ENCODE peak calls at places on chromosomes 5 and 9, in five cellular contexts. X is astrocyte of the cerebellum, T is hepatocyte, S is AG09309, H is stomach. O is an unnamed sample.

GRCh38 chr9:136511670-136512592 is 29.1 kb upstream of the SEC16A start:
- DNase-seq in X (no peak), T (no peak), S (no peak), H (no peak), O (no peak)

GRCh38 chr5:144289277-144289676 is 118.6 kb downstream of the KCTD16 start:
- DNase-seq in S (no peak), T (no peak), X (no peak), H (no peak), O (no peak)

GRCh38 chr9:137150485-137151060 is 11.6 kb downstream of the GRIN1 start:
- DNase-seq in H (peak; percentile 67), S (no peak), T (no peak), X (no peak), O (no peak)

GRCh38 chr5:65928341-65928752 is 2.0 kb downstream of the ERBIN start:
- DNase-seq in S (no peak), T (no peak), H (no peak), X (no peak), O (no peak)

GRCh38 chr9:131728961-131729360 is 10.9 kb downstream of the RAPGEF1 start:
- DNase-seq in X (no peak), H (no peak), S (no peak), T (no peak), O (no peak)

GRCh38 chr9:15543033-15543791 is 9.6 kb upstream of the CCDC171 start:
- DNase-seq in X (no peak), T (peak; percentile 16), H (no peak), S (no peak), O (no peak)

GRCh38 chr9:123548749-123549545 is 192.9 kb downstream of the CRB2 start:
- DNase-seq in X (no peak), H (no peak), S (no peak), T (no peak), O (no peak)

GRCh38 chr5:98454904-98455303 is 318.6 kb upstream of the RGMB start:
- DNase-seq in H (no peak), X (peak; percentile 75), T (no peak), S (peak; percentile 91), O (peak; percentile 89)

GRCh38 chr5:154395407-154396106 is 50.2 kb upstream of the SAP30L start:
- DNase-seq in S (no peak), T (no peak), X (peak; percentile 38), H (peak; percentile 65), O (no peak)

DNA sequence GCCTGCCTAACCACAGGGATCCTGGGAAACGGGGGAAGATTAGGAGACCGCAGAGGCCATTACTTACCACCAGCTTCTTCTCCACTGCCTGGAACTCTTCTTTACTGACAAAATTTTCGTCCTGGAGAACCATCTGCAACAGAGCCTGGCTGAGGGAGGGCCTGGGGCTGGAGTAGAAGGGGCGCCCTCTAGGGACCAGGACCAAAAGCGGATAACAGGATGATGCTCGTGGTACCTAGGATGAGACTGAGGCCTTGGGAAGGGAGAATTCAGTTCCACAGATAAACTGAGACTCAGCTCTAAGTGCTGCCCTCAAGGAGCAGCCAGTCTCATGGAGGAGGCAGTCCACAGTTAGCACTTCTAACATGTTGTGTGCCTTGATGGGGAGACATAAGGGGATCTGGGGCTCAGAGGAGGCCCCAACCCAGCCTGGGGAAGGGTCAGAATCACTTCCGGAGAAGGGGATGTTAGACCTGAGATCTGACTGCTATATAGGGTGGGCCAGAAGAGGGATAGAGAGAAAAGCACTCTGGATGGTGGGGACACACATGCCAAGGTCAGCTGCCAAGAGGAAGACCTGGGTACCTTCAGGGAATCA is 1.2 kb downstream of the SPATA24 start:
- DNase-seq in X (no peak), S (no peak), H (no peak), T (no peak), O (no peak)
- H3K4me3 ChIP-seq in X (no peak overlapping the region), S (no peak overlapping the region), H (no peak overlapping the region), T (no peak overlapping the region), O (peak overlapping the region; percentile 56)

GRCh38 chr5:68270576-68270975 is 55.0 kb downstream of the PIK3R1 start:
- DNase-seq in S (no peak), X (no peak), T (no peak), H (no peak), O (no peak)

GRCh38 chr5:68267044-68267443 is 51.5 kb downstream of the PIK3R1 start:
- DNase-seq in T (no peak), H (no peak), X (no peak), S (no peak), O (no peak)

GRCh38 chr5:68269820-68270219 is 54.3 kb downstream of the PIK3R1 start:
- DNase-seq in H (no peak), X (no peak), T (no peak), S (no peak), O (no peak)

GRCh38 chr5:68266457-68266856 is 50.9 kb downstream of the PIK3R1 start:
- DNase-seq in T (no peak), S (no peak), H (no peak), X (no peak), O (no peak)

GRCh38 chr5:68268363-68269130 is 53.0 kb downstream of the PIK3R1 start:
- DNase-seq in S (no peak), T (no peak), X (no peak), H (no peak), O (no peak)
- TF ChIP-seq CTCF in S (no peak), T (no peak), X (no peak), H (no peak), O (no peak)

GRCh38 chr5:175868348-175868723 is 3.0 kb upstream of the CPLX2 start:
- DNase-seq in T (no peak), S (no peak), X (no peak), H (no peak), O (no peak)

GRCh38 chr5:175873090-175873454 is 1.7 kb downstream of the CPLX2 start:
- DNase-seq in H (no peak), X (no peak), S (no peak), T (peak; percentile 18), O (no peak)

GRCh38 chr5:175868996-175869638 is 2.3 kb upstream of the CPLX2 start:
- DNase-seq in X (no peak), T (no peak), H (no peak), S (no peak), O (no peak)

GRCh38 chr5:175872287-175873089 is 1.1 kb downstream of the CPLX2 start:
- DNase-seq in H (no peak), X (no peak), S (no peak), T (no peak), O (no peak)

DNA sequence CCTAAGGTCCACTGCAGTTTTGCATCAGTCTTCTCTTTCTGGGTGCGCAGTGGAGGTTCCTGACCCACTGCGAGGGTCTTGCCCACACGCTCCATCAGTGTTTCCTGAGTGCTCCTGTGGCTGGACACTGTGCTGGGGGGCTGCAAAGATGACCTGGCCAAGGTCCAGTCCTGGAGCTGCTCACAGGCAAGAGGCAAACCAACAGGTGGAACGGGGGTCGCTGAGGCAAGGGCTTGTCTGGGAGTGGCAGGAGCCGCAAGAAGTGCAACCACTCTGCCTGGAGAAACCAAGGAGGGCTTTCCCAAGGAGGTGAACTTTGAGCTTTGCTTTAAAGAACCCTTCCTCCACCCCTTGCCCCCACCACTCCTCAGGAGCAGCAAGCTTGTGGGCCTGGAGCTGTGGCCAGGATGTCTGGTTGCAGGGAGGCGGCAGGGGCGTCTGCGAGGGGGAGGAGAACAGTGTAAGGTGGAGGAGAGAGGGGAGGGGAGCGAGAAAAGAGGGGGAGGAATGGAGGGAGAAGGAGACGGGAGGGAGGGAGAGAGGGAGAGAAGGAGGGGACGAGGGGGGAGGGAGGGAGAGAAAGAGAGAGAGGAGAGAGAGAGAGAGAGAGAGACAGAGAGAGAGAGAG is 444 bp upstream of the CPLX2 start:
- DNase-seq in T (no peak), X (no peak), H (no peak), S (no peak), O (no peak)
- H3K4me3 ChIP-seq in T (no peak overlapping the region), X (no peak overlapping the region), H (no peak overlapping the region), S (no peak overlapping the region), O (no peak overlapping the region)

DNA sequence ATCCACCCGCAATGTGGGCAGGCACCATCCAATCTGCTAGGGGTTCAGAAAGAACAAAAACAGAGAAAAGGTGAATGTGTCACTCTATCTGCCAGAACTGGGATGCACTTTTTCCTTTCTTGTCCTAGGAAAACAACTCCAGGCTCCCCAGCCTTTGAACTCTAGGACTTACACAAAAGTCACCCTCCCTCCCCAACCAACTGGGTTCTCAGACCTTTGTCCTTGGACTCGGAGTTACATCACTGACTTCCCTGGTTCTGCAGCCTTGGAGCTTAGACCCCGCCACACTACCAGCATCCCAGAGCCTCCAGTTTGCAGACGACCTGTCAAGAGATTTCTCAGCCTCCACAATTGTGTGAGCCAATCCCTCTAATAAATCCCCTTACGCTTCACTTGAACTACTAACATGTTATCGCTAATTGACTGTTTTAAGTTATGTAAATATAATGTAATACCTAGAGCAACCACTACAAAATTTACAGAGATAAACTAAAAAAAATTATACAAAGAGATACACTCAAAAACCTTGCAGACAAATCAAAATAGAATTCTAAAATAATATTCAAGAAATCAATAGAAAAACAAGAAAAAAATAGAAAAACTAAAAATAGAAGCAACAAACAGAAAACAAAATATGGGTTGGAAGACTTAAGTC is 5.3 kb upstream of the UBLCP1 start:
- DNase-seq in X (no peak), S (no peak), T (peak; percentile 8), H (no peak), O (no peak)
- TF ChIP-seq CTCF in X (no peak), S (no peak), T (no peak), H (no peak), O (no peak)

DNA sequence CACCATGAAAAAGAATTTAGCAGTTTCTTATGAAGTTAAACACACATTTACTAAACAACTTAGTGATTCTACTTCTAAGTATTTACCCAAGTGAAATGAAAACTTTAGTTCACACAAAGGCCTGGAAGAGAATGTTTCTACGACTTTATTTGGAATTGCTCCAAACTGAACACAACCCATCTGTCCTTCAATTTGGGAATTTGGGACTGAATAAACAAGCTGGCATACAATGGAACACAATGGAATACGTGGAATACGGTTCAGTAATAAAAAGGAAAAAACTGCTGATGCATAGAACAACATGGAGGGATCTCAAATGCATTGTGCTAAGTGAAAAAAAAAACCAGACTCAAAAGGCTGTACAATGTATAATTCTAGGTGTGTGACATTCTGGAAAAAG is 44.6 kb upstream of the BASP1 start:
- DNase-seq in X (no peak), T (no peak), H (no peak), S (no peak), O (no peak)
- H3K4me3 ChIP-seq in X (no peak overlapping the region), T (no peak overlapping the region), H (no peak overlapping the region), S (no peak overlapping the region), O (no peak overlapping the region)

DNA sequence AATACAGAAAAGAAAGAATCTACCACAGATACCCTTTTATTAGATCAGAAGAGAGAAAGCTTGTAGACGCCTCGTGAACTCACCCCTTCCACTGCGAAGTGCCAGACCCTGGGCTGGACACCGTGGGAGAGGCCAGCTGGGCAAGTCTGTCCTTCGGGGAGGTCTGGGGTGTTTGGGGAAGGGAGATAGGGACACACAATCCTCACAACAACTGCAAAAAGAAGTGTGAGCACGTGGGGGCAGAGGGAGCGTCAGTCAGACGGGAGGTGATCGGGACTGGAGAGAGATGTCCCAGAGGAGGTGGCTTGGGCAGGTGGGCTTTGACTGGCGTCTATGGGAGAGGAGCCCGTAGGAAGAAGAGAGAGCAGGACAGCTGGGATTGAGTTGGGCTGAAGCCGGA is 27.3 kb upstream of the GRHPR start:
- DNase-seq in S (no peak), X (no peak), T (no peak), H (no peak), O (no peak)
- TF ChIP-seq CTCF in S (no peak), X (no peak), T (no peak), H (no peak), O (no peak)

O was measured in HFF-Myc.